ENCODE peak calls at places on chromosomes 6 and 20, in ten cellular contexts. Z, H, F, Y, N, B, R, S, U and I are unnamed samples.

GRCh38 chr6:71621918-71622519 is 264.3 kb upstream of the RIMS1 start:
- DNase-seq in H (peak), B (no peak), N (peak), F (no peak), U (peak), Y (peak), R (no peak), Z (no peak), S (no peak), I (no peak)

GRCh38 chr20:56843817-56844216 is 214.7 kb downstream of the TFAP2C start:
- DNase-seq in F (no peak), S (no peak), U (peak), B (no peak), N (no peak), Y (no peak), Z (no peak), H (peak), R (peak), I (no peak)

GRCh38 chr20:43969501-43969900 is 54.8 kb downstream of the TOX2 start:
- DNase-seq in Y (no peak), F (no peak), S (no peak), H (no peak), B (no peak), U (no peak), Z (no peak), N (no peak), R (peak), I (no peak)

GRCh38 chr6:148790404-148790803 is 43.6 kb downstream of the UST start:
- DNase-seq in S (no peak), H (no peak), R (no peak), F (no peak), B (no peak), U (no peak), N (no peak), Y (no peak), Z (no peak), I (no peak)

GRCh38 chr6:117375446-117375845 is 50.3 kb downstream of the ROS1 start:
- DNase-seq in R (no peak), B (no peak), H (no peak), F (no peak), Y (no peak), U (no peak), Z (no peak), S (no peak), N (no peak), I (no peak)

GRCh38 chr6:112802154-112802553 is 455.0 kb downstream of the RFPL4B start:
- DNase-seq in U (no peak), B (peak), H (peak), Y (peak), R (no peak), N (peak), S (no peak), Z (no peak), F (peak), I (peak)

GRCh38 chr6:142443102-142443501 is 141.3 kb downstream of the ADGRG6 start:
- DNase-seq in B (no peak), N (no peak), Z (no peak), S (no peak), Y (no peak), U (no peak), F (no peak), H (no peak), R (no peak), I (no peak)

GRCh38 chr6:24666097-24666615 is 543 bp downstream of the TDP2 start:
- DNase-seq in R (no peak), Y (peak), Z (no peak), F (no peak), S (peak), H (peak), B (no peak), N (peak), U (no peak), I (no peak)

GRCh38 chr20:37755665-37756064 is 61.8 kb downstream of the CTNNBL1 start:
- DNase-seq in B (no peak), N (peak), H (no peak), Z (no peak), Y (no peak), U (no peak), S (no peak), R (no peak), F (no peak), I (no peak)

GRCh38 chr6:31122803-31123706 is 2.8 kb upstream of the CDSN start:
- DNase-seq in N (peak), H (no peak), Z (peak), B (peak), R (no peak), F (peak), Y (peak), U (peak), S (peak), I (peak)

GRCh38 chr6:13763740-13764381 is 50.5 kb downstream of the MCUR1 start:
- DNase-seq in U (no peak), F (no peak), Y (no peak), Z (no peak), N (no peak), H (no peak), S (no peak), B (no peak), R (no peak), I (no peak)

GRCh38 chr6:148525453-148525852 is 182.8 kb downstream of the SASH1 start:
- DNase-seq in Z (no peak), B (no peak), N (peak), U (no peak), R (no peak), S (no peak), F (peak), H (peak), Y (peak), I (no peak)

GRCh38 chr20:44594730-44595129 is 12.4 kb downstream of the PKIG start:
- DNase-seq in Z (no peak), Y (peak), F (no peak), U (no peak), N (peak), S (no peak), R (no peak), B (peak), H (peak), I (no peak)

GRCh38 chr6:64170326-64170725 is 534.7 kb downstream of the PHF3 start:
- DNase-seq in N (no peak), Z (no peak), R (no peak), U (no peak), H (no peak), Y (peak), S (no peak), B (no peak), F (no peak), I (no peak)

DNA sequence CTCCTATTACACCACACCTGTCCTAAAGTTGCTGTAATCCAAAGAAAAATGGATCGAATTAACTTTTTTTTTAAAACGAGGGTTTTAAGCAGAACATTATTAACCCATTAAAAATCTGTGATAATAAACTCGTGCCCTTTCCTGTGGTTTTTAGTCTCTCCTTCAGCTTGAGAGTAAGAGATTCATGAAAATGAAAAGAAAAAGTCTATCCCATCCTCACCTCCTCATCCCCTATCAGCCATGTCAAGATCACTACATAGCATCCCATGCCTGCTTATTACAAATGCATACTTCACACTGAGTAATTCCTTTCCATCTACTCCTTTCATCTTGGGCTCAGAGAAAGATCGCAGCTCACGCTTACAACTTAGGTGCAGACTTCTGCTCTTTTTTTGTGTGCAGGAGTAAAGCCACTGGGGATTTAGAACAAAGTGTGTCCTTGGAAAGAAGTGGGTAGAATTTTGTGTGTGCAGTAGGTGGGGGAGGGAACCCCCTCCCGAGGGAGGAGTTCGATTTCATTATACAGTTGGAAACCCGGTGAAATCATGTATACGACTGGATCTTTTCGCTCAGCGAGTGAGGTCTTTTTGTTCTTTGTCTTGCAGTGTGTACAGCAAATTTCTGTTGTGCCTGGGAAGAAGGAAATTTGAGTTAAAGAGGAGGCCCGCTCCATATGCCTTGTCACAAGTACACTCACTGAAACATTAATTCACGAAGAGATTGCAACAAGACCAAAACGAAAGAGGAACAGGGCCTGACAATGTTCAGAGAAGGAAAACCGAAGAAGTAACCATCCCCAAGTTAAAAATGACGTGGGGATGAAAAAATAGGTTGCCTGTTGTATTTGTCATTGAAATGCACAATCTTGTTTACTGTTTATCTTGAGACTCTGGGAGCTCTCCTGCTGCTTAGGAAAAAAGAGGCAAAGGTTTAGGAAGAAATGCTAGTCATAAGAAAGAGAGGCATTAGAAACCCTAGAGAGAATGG is 146.5 kb upstream of the ZNF217 start:
- DNase-seq in Z (no peak), N (peak), F (no peak), H (peak), U (no peak), R (no peak), S (no peak), Y (peak), B (no peak), I (no peak)
- H3K4me3 ChIP-seq in Z (no peak), N (peak), F (no peak), H (peak), U (no peak), R (peak), S (no peak), Y (peak), B (peak), I (peak)

DNA sequence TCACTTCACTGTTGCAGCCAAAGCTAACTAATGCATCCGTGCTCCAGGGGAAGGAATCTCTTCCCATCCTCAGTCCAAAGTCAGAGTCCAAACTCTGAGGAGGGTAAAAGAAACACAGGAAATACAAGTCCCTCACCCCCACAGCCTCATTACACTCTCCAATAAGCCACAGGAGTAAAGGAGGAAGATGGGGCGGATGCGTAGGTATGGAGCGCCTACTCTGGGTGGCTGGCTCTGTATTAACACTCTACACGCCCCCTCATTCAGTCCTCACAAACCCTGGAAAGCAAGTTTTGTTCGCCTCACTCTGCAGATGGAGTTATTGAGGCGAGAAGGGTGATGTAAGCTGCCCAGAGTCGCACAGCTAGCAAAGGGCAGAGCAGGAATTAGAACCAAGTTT is 242.9 kb downstream of the NRN1 start:
- DNase-seq in S (no peak), F (no peak), R (peak), B (no peak), H (no peak), Z (no peak), N (peak), U (no peak), Y (peak), I (no peak)
- TF ChIP-seq CTCF in S (no peak), F (no peak), R (no peak), B (no peak), H (no peak), Z (no peak), N (no peak), U (no peak), Y (no peak), I (no peak)

DNA sequence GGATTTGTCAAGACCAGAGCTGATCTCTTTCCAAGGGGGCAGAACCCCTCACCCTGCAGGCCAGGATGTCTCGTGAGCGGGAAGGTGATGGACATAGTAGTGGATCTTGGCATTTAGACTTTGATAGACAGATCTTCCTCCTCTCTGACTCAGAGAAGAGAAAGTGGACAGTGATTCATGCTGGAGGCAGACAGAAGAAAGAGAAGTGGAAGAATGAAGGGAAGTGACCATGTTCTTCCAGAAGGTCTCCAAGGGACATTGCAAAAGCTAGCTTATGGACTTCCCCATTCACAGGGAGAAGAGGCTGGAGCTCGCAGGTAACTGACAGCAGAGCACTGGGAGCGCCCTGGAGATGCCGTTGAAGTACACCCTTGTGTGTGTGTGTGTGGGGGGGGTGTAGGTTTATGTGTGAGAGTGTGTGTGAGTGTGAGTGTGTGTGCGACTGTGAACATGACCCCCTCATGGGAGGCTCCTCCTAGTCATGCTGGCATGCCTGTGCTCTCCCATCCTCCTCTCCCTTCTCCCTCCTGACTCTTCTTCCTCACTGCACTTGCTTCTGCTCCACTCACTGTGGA is 8.0 kb upstream of the RAET1L start:
- DNase-seq in F (no peak), U (no peak), S (no peak), Y (no peak), H (no peak), R (peak), B (no peak), Z (no peak), N (no peak), I (no peak)
- H3K4me3 ChIP-seq in F (no peak), U (no peak), S (no peak), Y (no peak), H (no peak), R (no peak), B (no peak), Z (no peak), N (no peak), I (no peak)

GRCh38 chr6:33776186-33776585 is 12.7 kb downstream of the LEMD2 start:
- DNase-seq in U (no peak), H (no peak), B (no peak), N (no peak), S (peak), R (no peak), Y (no peak), Z (no peak), F (no peak), I (no peak)
- TF ChIP-seq CTCF in U (no peak), H (no peak), B (no peak), N (no peak), S (no peak), R (no peak), Y (no peak), Z (no peak), F (no peak), I (no peak)

GRCh38 chr6:84027340-84028183 is 6.0 kb upstream of the MRAP2 start:
- DNase-seq in N (peak), R (no peak), S (no peak), F (peak), Z (no peak), Y (peak), U (no peak), H (peak), B (no peak), I (no peak)
- H3K4me3 ChIP-seq in N (no peak), R (no peak), S (no peak), F (no peak), Z (no peak), Y (no peak), U (no peak), H (no peak), B (no peak), I (no peak)